ENCODE peak calls at places on chromosomes 3 and 15, in eight cellular contexts. N is sigmoid colon; K is breast epithelium; S is HTR-8/SVneo; D is aorta; A is activated CD8-positive, alpha-beta T cell treated with anti-CD3 and anti-CD28 coated beads, Interleukin-2, amount 10 ng/mL, durations not matched to agents 7 days and 5 days; T is NCI-H1417; I is WTC11. E is an unnamed sample.
A peak's percentile ranks its signal among the peaks of the same experiment; 100 is the strongest.

GRCh38 chr3:138923531-138923994 is 23.4 kb downstream of the FOXL2 start:
- DNase-seq in N (peak; percentile 83), K (peak; percentile 86), S (peak; percentile 82), D (peak; percentile 90), A (peak; percentile 90), T (peak; percentile 86), I (peak; percentile 95), E (peak; percentile 96)

GRCh38 chr3:109922898-109923297 is 585.6 kb upstream of the DPPA4 start:
- DNase-seq in N (no peak), K (no peak), S (no peak), D (no peak), A (no peak), T (no peak), I (no peak), E (no peak)

GRCh38 chr15:31977812-31978662 is 52.3 kb upstream of the CHRNA7 start:
- DNase-seq in N (no peak), K (no peak), S (peak; percentile 44), D (peak; percentile 74), A (peak; percentile 61), T (peak; percentile 61), I (peak; percentile 88), E (peak; percentile 87)

GRCh38 chr3:184691397-184692131 is 20.3 kb downstream of the MAGEF1 start:
- DNase-seq in N (peak; percentile 75), K (no peak), S (no peak), D (no peak), A (no peak), T (no peak), I (no peak), E (no peak)

GRCh38 chr3:68809596-68809995 is 122.8 kb downstream of the TAFA4 start:
- DNase-seq in N (no peak), K (no peak), S (no peak), D (no peak), A (no peak), T (no peak), I (no peak), E (no peak)

GRCh38 chr15:70314018-70314354 is 216.3 kb upstream of the TLE3 start:
- DNase-seq in N (no peak), K (no peak), S (no peak), D (no peak), A (no peak), T (no peak), I (no peak), E (no peak)

GRCh38 chr3:21502631-21503030 is 248.4 kb downstream of the ZNF385D start:
- DNase-seq in N (no peak), K (no peak), S (no peak), D (no peak), A (no peak), T (no peak), I (no peak), E (no peak)

GRCh38 chr3:72811551-72811950 is 36.7 kb downstream of the SHQ1 start:
- DNase-seq in N (no peak), K (no peak), S (no peak), D (no peak), A (no peak), T (peak; percentile 1), I (no peak), E (peak; percentile 71)

GRCh38 chr3:110859993-110860392 is 211.6 kb upstream of the NECTIN3 start:
- DNase-seq in N (no peak), K (no peak), S (no peak), D (no peak), A (no peak), T (no peak), I (no peak), E (no peak)

GRCh38 chr3:171284308-171285075 is 175.7 kb downstream of the TNIK start:
- DNase-seq in N (peak; percentile 79), K (no peak), S (peak; percentile 83), D (no peak), A (no peak), T (no peak), I (no peak), E (no peak)